ENCODE peak calls at places on chromosomes 4 and X, in eight cellular contexts. D is activated CD8-positive, alpha-beta T cell treated with anti-CD3 and anti-CD28 coated beads for 36 hours; G is cardiac fibroblast; B is lower leg skin; E is choroid plexus epithelial cell; M is K562; T is cardiac muscle cell; S is PC-3. O is an unnamed sample.

GRCh38 chr4:65865489-65865888 is 195.2 kb upstream of the EPHA5 start:
- DNase-seq in D (no peak), G (peak; percentile 29), B (no peak), E (peak; percentile 49), M (no peak), T (peak; percentile 31), S (peak; percentile 77), O (no peak)

GRCh38 chrX:151702021-151702714 is 6.9 kb downstream of the PRRG3 start:
- DNase-seq in D (no peak), G (no peak), B (peak; percentile 39), E (no peak), M (no peak), T (no peak), S (no peak), O (no peak)

GRCh38 chr4:19987746-19988145 is 264.0 kb upstream of the SLIT2 start:
- DNase-seq in D (no peak), G (peak; percentile 59), B (no peak), E (peak; percentile 85), M (no peak), T (peak; percentile 61), S (peak; percentile 49), O (no peak)

GRCh38 chr4:138538743-138539142 is 296.6 kb upstream of the SLC7A11 start:
- DNase-seq in D (no peak), G (no peak), B (no peak), E (no peak), M (no peak), T (no peak), S (no peak), O (no peak)

GRCh38 chr4:21780158-21780557 is 168.4 kb downstream of the KCNIP4 start:
- DNase-seq in D (no peak), G (no peak), B (no peak), E (no peak), M (no peak), T (no peak), S (no peak), O (no peak)

GRCh38 chr4:1039493-1040343 is 28.3 kb downstream of the FGFRL1 start:
- DNase-seq in D (no peak), G (peak; percentile 66), B (no peak), E (peak; percentile 68), M (peak; percentile 77), T (peak; percentile 64), S (peak; percentile 55), O (no peak)

GRCh38 chr4:121072080-121072835 is at the start of gene NDNF:
- DNase-seq in D (peak; percentile 61), G (peak; percentile 42), B (peak; percentile 84), E (peak; percentile 42), M (no peak), T (peak; percentile 47), S (no peak), O (no peak)

GRCh38 chr4:82900016-82900334 is 560 bp upstream of the THAP9 start:
- DNase-seq in D (no peak), G (no peak), B (no peak), E (peak; percentile 55), M (peak; percentile 32), T (no peak), S (no peak), O (no peak)

GRCh38 chr4:56619816-56620215 is 61.3 kb downstream of the HOPX start:
- DNase-seq in D (no peak), G (no peak), B (no peak), E (no peak), M (no peak), T (peak; percentile 8), S (no peak), O (no peak)

GRCh38 chrX:101208152-101208905 is 11.3 kb upstream of the DRP2 start:
- DNase-seq in D (no peak), G (peak; percentile 42), B (no peak), E (peak; percentile 58), M (no peak), T (peak; percentile 53), S (no peak), O (no peak)

GRCh38 chrX:3962511-3963350 is 249.3 kb upstream of the PRKX start:
- DNase-seq in D (peak; percentile 7), G (peak; percentile 14), B (no peak), E (peak; percentile 30), M (peak; percentile 4), T (peak; percentile 13), S (peak; percentile 64), O (no peak)

GRCh38 chr4:44150091-44150576 is 298.5 kb downstream of the KCTD8 start:
- DNase-seq in D (no peak), G (peak; percentile 1), B (no peak), E (peak; percentile 28), M (no peak), T (peak; percentile 1), S (peak; percentile 87), O (no peak)

GRCh38 chr4:87589531-87589930 is 18.8 kb upstream of the DSPP start:
- DNase-seq in D (no peak), G (peak; percentile 84), B (no peak), E (peak; percentile 97), M (no peak), T (peak; percentile 93), S (peak; percentile 64), O (no peak)

GRCh38 chr4:25320374-25321172 is 8.0 kb downstream of the ZCCHC4 start:
- DNase-seq in D (peak; percentile 24), G (peak; percentile 77), B (no peak), E (peak; percentile 97), M (no peak), T (peak; percentile 81), S (peak; percentile 80), O (no peak)

GRCh38 chr4:40596522-40596921 is 33.1 kb downstream of the RBM47 start:
- DNase-seq in D (no peak), G (no peak), B (no peak), E (no peak), M (no peak), T (no peak), S (no peak), O (no peak)

GRCh38 chr4:74376888-74377483 is 12.0 kb downstream of the EREG start:
- DNase-seq in D (no peak), G (peak; percentile 89), B (no peak), E (peak; percentile 92), M (peak; percentile 60), T (peak; percentile 90), S (peak; percentile 60), O (no peak)

DNA sequence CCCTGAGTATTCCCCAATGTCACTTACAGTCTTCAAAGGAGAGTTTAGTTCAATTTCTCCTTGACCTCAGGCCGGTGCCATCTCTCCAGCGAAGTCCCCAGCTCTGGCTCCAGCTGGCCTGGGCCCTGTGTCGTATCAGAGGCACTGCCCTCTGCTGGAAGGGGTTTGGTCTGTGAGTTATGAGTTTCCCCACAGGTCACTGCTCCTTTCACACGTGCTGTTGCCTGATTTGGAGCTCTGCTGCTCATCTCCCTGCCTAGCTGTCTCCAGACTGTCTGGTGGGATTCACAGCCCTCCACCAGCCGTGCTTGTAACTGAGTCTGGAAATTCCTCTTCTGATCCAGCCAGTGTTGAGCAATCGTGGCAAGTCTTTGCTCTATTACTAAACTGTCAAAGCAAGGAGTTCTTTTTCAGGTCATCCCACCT is at the start of gene RAP2C:
- DNase-seq in D (peak; percentile 79), G (peak; percentile 68), B (peak; percentile 93), E (peak; percentile 70), M (peak; percentile 75), T (peak; percentile 64), S (peak; percentile 78), O (peak; percentile 48)
- TF ChIP-seq CTCF in D (no peak), G (peak; percentile 54), B (no peak), E (peak; percentile 75), M (peak; percentile 67), T (peak; percentile 60), S (peak; percentile 72), O (peak; percentile 27)

GRCh38 chr4:78748361-78748760 is 27.8 kb upstream of the BMP2K start:
- DNase-seq in D (no peak), G (no peak), B (no peak), E (no peak), M (no peak), T (no peak), S (no peak), O (no peak)
- TF ChIP-seq CTCF in D (no peak), G (no peak), B (no peak), E (no peak), M (no peak), T (no peak), S (no peak), O (no peak)

GRCh38 chrX:119292445-119292844 is 56.4 kb downstream of the PGRMC1 start:
- DNase-seq in D (no peak), G (no peak), B (no peak), E (peak; percentile 1), M (no peak), T (no peak), S (peak; percentile 32), O (no peak)
- TF ChIP-seq CTCF in D (no peak), G (no peak), B (no peak), E (peak; percentile 18), M (no peak), T (no peak), S (peak; percentile 42), O (no peak)

GRCh38 chr4:150001815-150002214 is 76.4 kb upstream of the DCLK2 start:
- DNase-seq in D (no peak), G (no peak), B (no peak), E (peak; percentile 48), M (no peak), T (no peak), S (peak; percentile 24), O (no peak)

GRCh38 chr4:150002561-150002960 is 75.7 kb upstream of the DCLK2 start:
- DNase-seq in D (no peak), G (peak; percentile 23), B (no peak), E (no peak), M (no peak), T (no peak), S (peak; percentile 14), O (no peak)

GRCh38 chr4:149995134-149995756 is 83.0 kb upstream of the DCLK2 start:
- DNase-seq in D (no peak), G (no peak), B (no peak), E (no peak), M (no peak), T (no peak), S (no peak), O (no peak)

GRCh38 chr4:149997881-149998421 is 80.3 kb upstream of the DCLK2 start:
- DNase-seq in D (no peak), G (no peak), B (no peak), E (peak; percentile 37), M (peak; percentile 24), T (no peak), S (peak; percentile 73), O (no peak)

GRCh38 chr4:149999485-150000074 is 78.7 kb upstream of the DCLK2 start:
- DNase-seq in D (no peak), G (peak; percentile 88), B (no peak), E (peak; percentile 91), M (peak; percentile 10), T (peak; percentile 86), S (peak; percentile 60), O (no peak)
- TF ChIP-seq CTCF in D (peak; percentile 48), G (peak; percentile 82), B (no peak), E (peak; percentile 89), M (peak; percentile 59), T (peak; percentile 75), S (peak; percentile 75), O (peak; percentile 16)

DNA sequence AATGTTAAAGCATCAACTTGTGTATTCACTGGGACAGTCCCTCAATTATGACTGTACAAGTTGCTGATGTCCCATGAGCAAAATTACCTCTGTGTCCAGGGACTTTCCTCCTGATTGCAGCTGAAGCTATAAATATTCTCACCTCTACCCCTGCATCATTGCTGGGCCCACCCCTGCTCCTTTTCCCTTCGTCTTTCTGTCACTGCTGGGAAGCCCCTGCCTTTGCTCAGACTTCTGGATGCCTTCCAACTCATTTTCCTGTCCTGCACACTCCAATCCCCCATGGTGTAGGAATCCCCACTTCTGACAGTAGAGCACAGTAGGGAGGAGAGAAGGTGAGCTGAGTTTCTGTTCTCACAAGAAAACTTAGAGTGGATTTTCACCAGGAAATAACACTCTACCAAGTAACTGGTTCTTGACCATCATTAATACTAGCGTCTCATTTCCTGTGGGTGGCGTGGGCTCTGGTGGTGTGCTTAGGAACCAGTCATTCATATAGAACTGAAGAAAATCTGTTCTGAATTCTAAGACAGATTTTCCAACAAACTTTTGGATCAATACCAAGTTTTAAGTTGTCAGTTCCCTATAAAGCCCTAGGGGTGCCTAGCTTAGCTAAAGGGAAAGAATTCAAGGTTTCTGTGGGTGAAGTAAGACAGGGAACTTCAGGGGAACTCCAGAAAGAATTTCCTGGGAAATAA is 136.2 kb upstream of the MED14 start:
- DNase-seq in D (peak; percentile 52), G (peak; percentile 42), B (no peak), E (peak; percentile 69), M (no peak), T (peak; percentile 28), S (peak; percentile 18), O (no peak)
- TF ChIP-seq CTCF in D (no peak), G (peak; percentile 15), B (no peak), E (peak; percentile 28), M (no peak), T (peak; percentile 14), S (peak; percentile 13), O (no peak)